ENCODE peak calls at places on chromosome 3, in nine cellular contexts. O is bronchial epithelial cell; H is tibial artery; F is cardiac fibroblast; S is A549; I is fibroblast of lung; G is astrocyte of the spinal cord; T is CD8-positive, alpha-beta T cell; X is hepatocyte. K is an unnamed sample.

GRCh38 chr3:130604806-130605205 is 87.8 kb downstream of the COL6A6 start:
- DNase-seq in X (no peak), H (no peak), T (no peak), O (no peak), G (no peak), F (no peak), S (no peak), I (no peak), K (no peak)

GRCh38 chr3:12461097-12461649 is 23.1 kb upstream of the TSEN2 start:
- DNase-seq in H (no peak), I (no peak), G (no peak), O (no peak), S (no peak), X (no peak), T (no peak), F (no peak), K (no peak)

GRCh38 chr3:105402287-105402801 is 35.6 kb downstream of the ALCAM start:
- DNase-seq in X (peak), T (no peak), I (no peak), O (peak), S (peak), G (peak), H (no peak), F (no peak), K (no peak)

GRCh38 chr3:34203386-34203785 is 405.0 kb downstream of the PDCD6IP start:
- DNase-seq in O (no peak), T (no peak), H (no peak), G (no peak), F (no peak), S (no peak), X (no peak), I (no peak), K (no peak)

GRCh38 chr3:119588112-119588511 is 8.8 kb downstream of the ADPRH start:
- DNase-seq in X (no peak), H (peak), S (no peak), G (no peak), O (no peak), I (no peak), F (no peak), T (no peak), K (no peak)

GRCh38 chr3:79954756-79955155 is 187.0 kb upstream of the ROBO1 start:
- DNase-seq in G (no peak), X (no peak), H (no peak), O (peak), I (no peak), F (no peak), S (no peak), T (no peak), K (no peak)

GRCh38 chr3:186520957-186521842 is 23.0 kb downstream of the CRYGS start:
- DNase-seq in H (no peak), I (no peak), F (no peak), T (no peak), S (no peak), O (no peak), X (no peak), G (no peak), K (no peak)

GRCh38 chr3:54138937-54139547 is 16.7 kb downstream of the CACNA2D3 start:
- DNase-seq in I (no peak), F (no peak), S (no peak), X (peak), O (peak), T (no peak), H (no peak), G (no peak), K (no peak)

GRCh38 chr3:55066406-55067128 is 138.7 kb upstream of the LRTM1 start:
- DNase-seq in X (peak), F (peak), G (peak), T (no peak), O (no peak), I (no peak), H (no peak), S (no peak), K (peak)

GRCh38 chr3:148319161-148319915 is 378.4 kb upstream of the AGTR1 start:
- DNase-seq in X (no peak), O (peak), S (no peak), H (no peak), G (peak), F (peak), I (peak), T (no peak), K (peak)

GRCh38 chr3:148175215-148175614 is 522.5 kb upstream of the AGTR1 start:
- DNase-seq in O (peak), T (no peak), G (peak), X (no peak), H (no peak), S (no peak), F (peak), I (peak), K (peak)

GRCh38 chr3:3097958-3098357 is 12.2 kb downstream of the IL5RA start:
- DNase-seq in O (no peak), F (no peak), T (no peak), H (no peak), S (no peak), X (no peak), I (no peak), G (no peak), K (no peak)

GRCh38 chr3:59248976-59249375 is 199.2 kb upstream of the CFAP20DC start:
- DNase-seq in S (no peak), F (no peak), G (no peak), X (no peak), I (no peak), O (no peak), T (no peak), H (no peak), K (no peak)

GRCh38 chr3:192802957-192803899 is 75.9 kb upstream of the FGF12 start:
- DNase-seq in G (peak), F (peak), X (peak), H (no peak), S (peak), T (no peak), I (peak), O (peak), K (peak)

GRCh38 chr3:99114565-99115291 is 213.2 kb upstream of the DCBLD2 start:
- DNase-seq in X (peak), T (no peak), I (peak), O (peak), H (no peak), F (peak), S (peak), G (peak), K (peak)
- TF ChIP-seq CTCF in X (peak), T (no peak), I (peak), O (peak), H (no peak), F (peak), S (peak), G (peak), K (peak)

GRCh38 chr3:46627078-46627477 is 14.8 kb downstream of the FAM240A start:
- DNase-seq in I (no peak), T (no peak), F (no peak), X (no peak), H (no peak), S (no peak), G (no peak), O (no peak), K (no peak)

GRCh38 chr3:46629571-46630517 is 17.5 kb downstream of the FAM240A start:
- DNase-seq in X (peak), T (peak), H (peak), F (peak), S (peak), G (peak), I (peak), O (peak), K (peak)

GRCh38 chr3:46626039-46626438 is 13.7 kb downstream of the FAM240A start:
- DNase-seq in G (no peak), I (no peak), X (peak), T (no peak), F (no peak), O (no peak), H (no peak), S (no peak), K (no peak)

GRCh38 chr3:46632792-46633191 is 20.5 kb downstream of the FAM240A start:
- DNase-seq in T (no peak), H (no peak), G (no peak), F (peak), X (peak), I (peak), O (no peak), S (no peak), K (no peak)

GRCh38 chr3:46628980-46629379 is 16.7 kb downstream of the FAM240A start:
- DNase-seq in O (no peak), H (peak), F (peak), G (no peak), S (no peak), I (peak), X (peak), T (no peak), K (no peak)
- H3K4me3 ChIP-seq in O (no peak), H (no peak), F (no peak), G (no peak), S (no peak), I (no peak), X (no peak), T (no peak), K (no peak)

DNA sequence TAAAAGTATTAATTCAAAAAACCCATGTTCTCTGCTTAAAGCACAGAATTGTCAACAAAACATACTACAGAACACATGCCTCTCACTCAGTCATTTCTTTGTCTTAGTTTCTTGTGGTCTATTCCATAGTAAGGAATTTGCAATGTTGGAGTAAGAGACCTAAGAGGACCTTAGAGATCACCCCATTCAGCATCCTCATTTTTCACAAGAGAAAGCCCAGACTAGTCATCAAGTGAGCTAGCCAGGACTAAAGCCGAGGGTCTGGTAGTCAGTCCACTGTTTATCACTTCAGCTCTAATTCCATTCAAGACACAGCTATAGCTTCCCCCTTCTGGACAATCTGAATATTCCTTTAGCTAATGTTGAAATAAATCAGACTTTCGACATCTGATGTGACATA is 601.1 kb downstream of the FHIT start:
- DNase-seq in I (no peak), O (no peak), H (no peak), T (no peak), S (peak), X (no peak), F (no peak), G (no peak), K (no peak)
- TF ChIP-seq CTCF in I (no peak), O (no peak), H (peak), T (no peak), S (no peak), X (no peak), F (no peak), G (no peak), K (no peak)

GRCh38 chr3:10551821-10552630 is 46.6 kb upstream of the ATP2B2 start:
- DNase-seq in G (peak), I (no peak), O (peak), F (no peak), S (no peak), T (peak), H (peak), X (no peak), K (no peak)

GRCh38 chr3:10552631-10552943 is 47.2 kb upstream of the ATP2B2 start:
- DNase-seq in G (no peak), X (no peak), T (no peak), S (no peak), F (no peak), O (no peak), H (no peak), I (no peak), K (no peak)

GRCh38 chr3:10550705-10551104 is 45.3 kb upstream of the ATP2B2 start:
- DNase-seq in F (no peak), G (no peak), X (no peak), I (no peak), H (no peak), S (no peak), T (no peak), O (no peak), K (no peak)

GRCh38 chr3:10549617-10550228 is 44.3 kb upstream of the ATP2B2 start:
- DNase-seq in S (no peak), O (no peak), I (no peak), X (no peak), G (no peak), T (no peak), H (no peak), F (no peak), K (no peak)

DNA sequence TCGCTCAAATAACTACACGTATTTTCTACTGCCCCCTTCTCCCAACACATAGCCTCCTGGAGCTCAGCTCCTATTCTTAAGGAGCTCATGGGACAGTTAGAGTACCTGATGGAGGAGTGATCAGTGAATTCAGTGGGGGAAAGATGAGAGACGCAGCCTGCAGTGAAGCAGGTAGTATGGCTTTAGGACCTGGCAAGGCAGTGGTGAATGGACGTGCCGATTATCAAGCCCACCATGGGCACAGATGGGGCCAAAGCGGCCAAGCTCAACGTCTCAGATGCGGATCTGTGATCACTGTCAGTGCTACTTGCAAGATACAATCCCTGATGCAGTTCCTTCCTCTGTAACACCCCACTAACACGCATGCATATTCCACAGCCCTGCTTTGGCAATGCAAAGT is 45.8 kb upstream of the ATP2B2 start:
- DNase-seq in O (no peak), F (no peak), X (no peak), I (no peak), H (no peak), G (no peak), S (no peak), T (no peak), K (no peak)
- H3K4me3 ChIP-seq in O (no peak), F (no peak), X (no peak), I (no peak), H (no peak), G (no peak), S (no peak), T (no peak), K (no peak)

GRCh38 chr3:28595364-28595763 is 246.7 kb upstream of the AZI2 start:
- DNase-seq in F (no peak), I (no peak), X (no peak), S (no peak), T (no peak), H (no peak), G (no peak), O (no peak), K (no peak)
- TF ChIP-seq CTCF in F (no peak), I (no peak), X (no peak), S (no peak), T (no peak), H (no peak), G (no peak), O (no peak), K (no peak)

DNA sequence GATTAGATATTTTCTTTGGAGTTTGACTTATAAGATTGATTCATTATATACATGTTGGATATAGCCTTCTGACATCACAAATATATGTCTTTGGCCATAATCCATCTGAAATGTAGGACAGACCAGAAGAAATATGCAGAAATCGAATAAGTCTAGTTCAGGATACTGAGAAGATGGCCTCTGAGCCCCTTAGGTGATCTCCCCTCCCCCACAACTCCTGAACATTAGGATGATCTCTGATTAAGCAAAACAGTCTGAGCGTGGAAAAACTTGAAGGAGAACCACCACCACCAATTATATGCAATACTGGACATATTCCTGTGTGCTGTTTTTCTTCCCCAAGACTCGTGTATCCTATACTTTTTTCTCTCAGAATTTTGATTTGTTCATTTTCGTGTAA is 3.2 kb downstream of the SETD5 start:
- DNase-seq in O (no peak), X (peak), S (no peak), F (no peak), T (no peak), H (no peak), G (no peak), I (no peak), K (no peak)
- H3K4me3 ChIP-seq in O (peak), X (peak), S (peak), F (peak), T (no peak), H (no peak), G (peak), I (peak), K (peak)

DNA sequence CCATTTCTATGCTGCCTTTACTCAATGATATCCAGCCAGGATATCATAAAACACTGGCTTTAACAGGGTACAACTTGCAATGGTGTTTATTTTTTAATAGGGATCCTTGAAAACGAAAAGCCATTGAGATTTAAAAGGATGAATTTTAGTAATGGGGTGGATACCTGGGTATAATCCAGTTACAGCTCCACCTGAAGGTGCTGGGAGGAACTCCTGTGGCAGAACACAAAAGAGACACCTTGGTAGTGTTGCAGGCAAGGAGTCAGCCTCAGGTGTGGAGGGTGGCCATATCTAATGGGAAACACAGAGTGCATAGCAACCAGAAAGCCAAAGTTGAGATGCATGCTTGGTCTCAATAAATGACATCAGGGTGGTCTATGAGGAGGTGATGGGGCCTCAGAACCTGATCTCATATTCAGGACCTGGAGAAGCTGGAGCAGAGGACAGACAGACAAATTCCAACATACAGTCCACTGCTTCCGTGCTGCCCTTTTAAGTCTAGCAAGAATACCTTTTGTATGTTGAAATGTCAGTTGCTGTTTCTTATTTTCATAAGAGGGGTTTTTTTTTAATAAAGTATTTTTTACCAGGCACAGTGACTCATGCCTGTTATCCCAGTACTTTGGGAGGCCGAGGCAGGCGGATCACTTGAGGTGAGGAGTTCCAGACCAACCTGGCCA is 12.0 kb upstream of the PAQR9 start:
- DNase-seq in S (peak), F (no peak), X (no peak), T (no peak), I (no peak), G (no peak), O (no peak), H (no peak), K (no peak)
- TF ChIP-seq CTCF in S (peak), F (no peak), X (peak), T (no peak), I (no peak), G (no peak), O (peak), H (no peak), K (no peak)

DNA sequence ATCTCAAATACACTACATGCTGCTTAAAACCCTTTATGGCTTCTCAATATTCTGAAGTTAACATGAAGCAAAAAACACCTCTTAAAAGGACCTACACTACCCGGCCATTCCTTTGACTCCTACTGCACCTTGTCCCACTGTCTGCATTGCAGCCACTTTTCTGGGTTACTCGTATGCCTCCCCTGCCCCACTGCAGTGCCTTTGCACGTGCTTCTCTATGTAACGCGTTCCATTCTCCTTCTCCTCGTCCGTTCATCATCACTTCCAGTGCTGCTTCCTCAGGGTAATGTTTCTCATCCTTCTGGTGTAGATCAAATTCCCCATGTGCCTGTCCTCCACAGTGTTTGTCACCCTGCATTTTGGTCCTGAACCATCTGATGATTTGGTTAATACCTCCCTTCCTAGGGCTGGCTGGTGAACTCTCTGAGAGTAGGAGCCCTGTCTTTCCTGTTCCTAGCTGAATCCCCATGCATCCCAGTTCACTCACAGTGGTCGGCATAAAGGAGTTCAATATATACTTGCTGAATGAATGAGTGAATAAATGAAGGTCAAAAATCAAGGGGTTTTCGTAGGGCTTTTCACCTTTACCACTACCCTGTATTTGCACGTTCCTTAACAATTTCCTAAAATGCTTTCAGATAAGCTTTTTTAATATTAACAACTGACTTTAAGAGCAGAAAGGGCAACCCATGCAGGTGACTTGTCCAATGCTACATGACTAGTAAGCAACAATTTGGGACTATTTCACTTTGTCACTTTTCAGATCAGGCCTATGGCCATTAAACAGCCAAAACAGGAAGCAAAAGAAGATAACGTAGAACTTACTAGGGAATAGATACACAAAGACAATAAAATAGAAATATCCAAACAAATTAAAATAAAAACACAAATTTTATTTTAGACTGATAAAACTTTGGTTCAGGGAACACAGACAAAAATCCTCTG is 2.4 kb upstream of the STT3B start:
- DNase-seq in T (no peak), F (no peak), X (no peak), S (no peak), I (no peak), G (no peak), O (no peak), H (no peak), K (no peak)
- H3K4me3 ChIP-seq in T (no peak), F (no peak), X (peak), S (peak), I (peak), G (no peak), O (no peak), H (peak), K (peak)

DNA sequence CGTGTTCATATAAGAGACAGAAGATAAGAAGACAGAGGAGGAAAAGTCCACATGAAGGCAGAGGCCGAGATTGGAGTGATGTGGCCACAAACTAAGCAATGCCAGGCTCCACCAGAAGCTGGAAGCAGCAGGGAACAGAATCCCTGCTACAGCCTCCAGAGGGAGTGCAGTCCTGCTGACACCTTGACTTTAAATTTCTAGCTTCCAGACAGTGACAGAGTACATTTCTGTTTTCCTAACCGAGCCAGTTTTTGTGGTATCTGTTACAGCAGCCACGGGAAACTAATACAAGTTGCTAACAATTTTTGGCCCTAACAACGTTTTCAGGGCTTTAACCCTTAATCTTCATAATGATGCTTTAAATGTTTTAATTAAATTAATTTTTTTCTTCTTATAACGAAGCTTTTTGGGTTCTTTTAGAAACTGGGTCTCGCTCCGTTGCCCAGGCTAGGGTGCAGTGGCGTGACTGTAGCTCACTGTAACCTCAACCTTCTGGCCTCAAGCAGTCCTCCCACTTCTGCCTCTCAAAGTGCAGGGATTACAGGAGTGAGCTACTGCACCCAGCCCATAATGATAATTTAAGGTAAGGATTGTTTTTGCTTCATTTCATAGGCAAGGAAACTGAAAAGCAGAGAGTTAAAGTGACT is 202.3 kb upstream of the PROK2 start:
- DNase-seq in X (peak), F (peak), I (peak), T (no peak), G (peak), H (no peak), O (no peak), S (peak), K (peak)
- TF ChIP-seq CTCF in X (peak), F (peak), I (peak), T (no peak), G (peak), H (no peak), O (peak), S (peak), K (peak)